ENCODE peak calls at places on chromosomes 4 and X, in four cellular contexts. One of them, this sample, is unnamed.

GRCh38 chr4:42995343-42995944 is 102.9 kb downstream of the GRXCR1 start:
- DNase-seq in GM06990: no peak
- DNase-seq in stomach: no peak
- DNase-seq in endothelial cell: no peak
- DNase-seq in this sample: no peak

GRCh38 chr4:38674206-38675144 is 10.5 kb downstream of the KLF3 start:
- DNase-seq in GM06990: no peak
- DNase-seq in stomach: no peak
- DNase-seq in endothelial cell: no peak
- DNase-seq in this sample: no peak

GRCh38 chrX:10008483-10009056 is 41.4 kb downstream of the CLDN34 start:
- DNase-seq in GM06990: no peak
- DNase-seq in stomach: no peak
- DNase-seq in endothelial cell: no peak
- DNase-seq in this sample: no peak

GRCh38 chr4:138562544-138562961 is 320.4 kb upstream of the SLC7A11 start:
- DNase-seq in GM06990: no peak
- DNase-seq in stomach: no peak
- DNase-seq in endothelial cell: no peak
- DNase-seq in this sample: no peak

GRCh38 chrX:19840899-19841648 is 46.3 kb downstream of the SH3KBP1 start:
- DNase-seq in GM06990: no peak
- DNase-seq in stomach: no peak
- DNase-seq in endothelial cell: no peak
- DNase-seq in this sample: no peak

GRCh38 chr4:102693266-102693850 is 67.4 kb downstream of the MANBA start:
- DNase-seq in GM06990: no peak
- DNase-seq in stomach: no peak
- DNase-seq in endothelial cell: no peak
- DNase-seq in this sample: no peak

GRCh38 chrX:98523521-98523920 is 1639.8 kb downstream of the RPA4 start:
- DNase-seq in GM06990: no peak
- DNase-seq in stomach: no peak
- DNase-seq in endothelial cell: no peak
- DNase-seq in this sample: no peak

GRCh38 chrX:152992120-152992519 is 1.8 kb downstream of the PNMA5 start:
- DNase-seq in GM06990: no peak
- DNase-seq in stomach: no peak
- DNase-seq in endothelial cell: no peak
- DNase-seq in this sample: no peak

DNA sequence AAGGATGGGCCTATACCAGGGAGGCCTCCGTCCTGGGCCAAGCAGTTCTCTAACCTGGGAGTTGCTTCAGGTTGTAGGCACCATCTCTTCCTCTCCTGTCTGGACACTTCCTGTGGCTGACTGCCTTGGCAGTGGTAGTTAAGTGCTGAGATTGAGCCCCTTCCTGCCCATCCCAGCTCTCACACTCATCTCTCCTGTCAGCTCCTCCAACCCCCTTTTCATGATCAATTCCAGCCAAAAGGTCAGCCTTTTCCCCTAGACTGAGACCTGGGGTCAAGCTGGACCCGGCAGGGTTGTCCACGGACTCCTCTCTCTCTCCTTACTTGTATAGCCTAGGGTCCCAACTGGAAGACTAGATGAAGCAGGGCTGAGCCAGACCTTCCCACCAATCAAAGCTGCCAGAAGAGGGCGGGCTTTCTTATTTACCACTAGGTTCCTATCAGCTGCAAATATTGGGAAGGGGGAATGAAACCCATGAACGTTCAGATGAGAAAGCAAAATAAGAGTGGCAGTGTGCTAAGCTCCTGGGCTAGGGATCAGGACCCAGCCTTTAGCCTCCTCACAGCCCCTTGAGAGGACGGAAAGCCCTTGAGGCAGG is 34.5 kb downstream of the KDM5C start:
- DNase-seq in GM06990: no peak
- DNase-seq in stomach: no peak
- DNase-seq in endothelial cell: peak; percentile 9
- DNase-seq in this sample: no peak
- TF ChIP-seq CTCF in GM06990: peak; percentile 25
- TF ChIP-seq CTCF in stomach: no peak
- TF ChIP-seq CTCF in endothelial cell: no peak
- TF ChIP-seq CTCF in this sample: no peak

GRCh38 chr4:171919314-171919713 is 106.1 kb downstream of the GALNTL6 start:
- DNase-seq in GM06990: no peak
- DNase-seq in stomach: no peak
- DNase-seq in endothelial cell: no peak
- DNase-seq in this sample: no peak

GRCh38 chr4:171924761-171925376 is 111.7 kb downstream of the GALNTL6 start:
- DNase-seq in GM06990: no peak
- DNase-seq in stomach: no peak
- DNase-seq in endothelial cell: no peak
- DNase-seq in this sample: no peak

DNA sequence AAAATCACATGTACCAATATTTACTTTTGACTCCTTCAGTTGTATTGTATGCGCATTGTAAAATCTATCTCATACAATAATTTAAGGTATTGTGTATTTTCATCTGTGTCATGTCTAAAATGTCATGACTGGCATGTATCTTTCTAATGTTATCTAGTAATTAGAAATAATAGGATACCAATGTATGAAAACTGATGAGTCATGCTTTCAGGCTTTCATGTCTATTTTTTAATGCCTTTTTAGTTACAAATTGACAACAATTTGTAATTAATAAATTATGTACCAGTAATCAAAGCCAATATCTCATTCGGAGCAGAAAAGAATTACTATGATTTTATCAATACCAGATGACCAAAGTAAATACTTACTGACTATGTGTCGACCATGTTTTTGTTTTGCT is 107.7 kb downstream of the GALNTL6 start:
- DNase-seq in GM06990: no peak
- DNase-seq in stomach: no peak
- DNase-seq in endothelial cell: no peak
- DNase-seq in this sample: no peak
- TF ChIP-seq CTCF in GM06990: no peak
- TF ChIP-seq CTCF in stomach: no peak
- TF ChIP-seq CTCF in endothelial cell: no peak
- TF ChIP-seq CTCF in this sample: no peak

DNA sequence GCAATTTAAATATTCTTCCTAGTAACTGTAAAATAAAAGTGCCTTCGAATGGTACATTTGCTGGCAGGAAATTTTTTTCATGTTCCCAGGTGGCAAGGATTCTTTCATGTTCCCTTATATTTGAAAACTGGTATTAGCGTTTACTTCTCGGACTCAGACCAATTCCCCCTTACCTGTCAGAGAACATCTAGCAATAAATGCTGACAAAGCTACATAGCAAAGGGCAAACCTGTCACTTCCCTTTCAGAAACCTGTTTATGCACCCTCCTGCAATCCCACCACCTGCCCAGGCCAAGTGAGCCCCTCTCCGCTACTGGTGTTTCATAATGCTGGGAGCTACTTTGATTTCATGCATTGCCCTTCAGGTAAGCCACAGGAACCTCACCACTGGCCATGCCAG is 98.2 kb downstream of the HPRT1 start:
- DNase-seq in GM06990: no peak
- DNase-seq in stomach: no peak
- DNase-seq in endothelial cell: no peak
- DNase-seq in this sample: no peak
- TF ChIP-seq CTCF in GM06990: no peak
- TF ChIP-seq CTCF in stomach: no peak
- TF ChIP-seq CTCF in endothelial cell: no peak
- TF ChIP-seq CTCF in this sample: no peak

DNA sequence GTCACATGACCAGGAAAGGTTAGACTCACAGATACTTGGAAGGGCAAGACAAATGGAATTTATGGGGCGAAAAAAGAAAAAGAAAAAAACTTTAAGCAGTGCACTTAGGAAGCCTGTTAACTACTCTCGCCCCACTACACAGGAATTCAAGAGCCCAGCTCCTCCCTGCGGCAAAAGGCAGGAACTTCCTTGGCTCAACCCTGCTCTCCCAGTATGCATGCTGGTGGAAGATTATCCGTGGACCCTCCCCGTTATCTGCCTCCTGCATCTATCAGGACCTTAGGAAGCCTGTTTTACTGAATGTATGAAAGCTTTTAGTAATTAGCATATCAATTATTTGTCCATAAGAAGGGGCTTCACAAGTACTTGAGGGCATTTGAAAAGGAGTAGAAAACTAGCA is 40.1 kb upstream of the RPA4 start:
- DNase-seq in GM06990: no peak
- DNase-seq in stomach: no peak
- DNase-seq in endothelial cell: peak; percentile 5
- DNase-seq in this sample: no peak
- TF ChIP-seq CTCF in GM06990: no peak
- TF ChIP-seq CTCF in stomach: no peak
- TF ChIP-seq CTCF in endothelial cell: no peak
- TF ChIP-seq CTCF in this sample: no peak

This sample was measured in mesothelial cell of epicardium.